ENCODE peak calls at places on chromosomes 4 and X, in ten cellular contexts. Q is K562, W is left ventricle myocardium inferior, Z is astrocyte of the spinal cord, L is mucosa of descending colon, K is neural progenitor cell, H is right atrium auricular region, M is foreskin fibroblast, D is fibroblast of lung, R is prostate gland. J is an unnamed sample.

GRCh38 chr4:186566068-186566467 is 10.7 kb upstream of the MTNR1A start:
- DNase-seq in Q (no peak), W (no peak), Z (no peak), L (no peak), K (no peak), H (no peak), M (no peak), D (no peak), R (no peak), J (no peak)

GRCh38 chr4:22031423-22031822 is 82.9 kb upstream of the KCNIP4 start:
- DNase-seq in Q (no peak), W (no peak), Z (no peak), L (no peak), K (no peak), H (no peak), M (no peak), D (no peak), R (no peak), J (no peak)

GRCh38 chrX:50770702-50771101 is 43.3 kb downstream of the SHROOM4 start:
- DNase-seq in Q (no peak), W (no peak), Z (no peak), L (peak; percentile 51), K (no peak), H (no peak), M (no peak), D (no peak), R (peak; percentile 19), J (no peak)

GRCh38 chrX:13835825-13836224 is 18.9 kb upstream of the GPM6B start:
- DNase-seq in Q (no peak), W (no peak), Z (no peak), L (no peak), K (no peak), H (no peak), M (no peak), D (no peak), R (no peak), J (no peak)

GRCh38 chrX:112696506-112696905 is 16.8 kb upstream of the LHFPL1 start:
- DNase-seq in Q (no peak), W (no peak), Z (no peak), L (no peak), K (no peak), H (no peak), M (no peak), D (no peak), R (no peak), J (no peak)

GRCh38 chr4:183906736-183907651 is 1.9 kb downstream of the STOX2 start:
- DNase-seq in Q (no peak), W (no peak), Z (peak; percentile 8), L (peak; percentile 27), K (peak; percentile 72), H (no peak), M (no peak), D (peak; percentile 7), R (no peak), J (no peak)

GRCh38 chr4:53455766-53456165 is 78.3 kb downstream of the FIP1L1 start:
- DNase-seq in Q (no peak), W (no peak), Z (no peak), L (no peak), K (no peak), H (no peak), M (no peak), D (no peak), R (peak; percentile 5), J (no peak)

GRCh38 chr4:77827343-77827742 is 8.2 kb upstream of the CNOT6L start:
- DNase-seq in Q (no peak), W (no peak), Z (no peak), L (no peak), K (no peak), H (no peak), M (no peak), D (no peak), R (no peak), J (no peak)

GRCh38 chr4:3037957-3038451 is 36.3 kb downstream of the HTT-AS start:
- DNase-seq in Q (peak; percentile 24), W (peak; percentile 75), Z (no peak), L (peak; percentile 47), K (no peak), H (no peak), M (no peak), D (no peak), R (no peak), J (no peak)

GRCh38 chr4:139769355-139769754 is 103.7 kb downstream of the MGST2 start:
- DNase-seq in Q (no peak), W (no peak), Z (no peak), L (no peak), K (no peak), H (no peak), M (no peak), D (no peak), R (no peak), J (no peak)

GRCh38 chr4:156128616-156129015 is 174.9 kb upstream of the CTSO start:
- DNase-seq in Q (no peak), W (no peak), Z (no peak), L (no peak), K (no peak), H (no peak), M (no peak), D (no peak), R (no peak), J (no peak)

GRCh38 chrX:36913551-36913950 is 94.6 kb upstream of the FAM47C start:
- DNase-seq in Q (no peak), W (no peak), Z (no peak), L (no peak), K (no peak), H (no peak), M (no peak), D (no peak), R (no peak), J (no peak)

GRCh38 chrX:36909584-36909983 is 98.6 kb upstream of the FAM47C start:
- DNase-seq in Q (no peak), W (no peak), Z (peak; percentile 10), L (no peak), K (no peak), H (no peak), M (no peak), D (peak; percentile 50), R (no peak), J (peak; percentile 3)

DNA sequence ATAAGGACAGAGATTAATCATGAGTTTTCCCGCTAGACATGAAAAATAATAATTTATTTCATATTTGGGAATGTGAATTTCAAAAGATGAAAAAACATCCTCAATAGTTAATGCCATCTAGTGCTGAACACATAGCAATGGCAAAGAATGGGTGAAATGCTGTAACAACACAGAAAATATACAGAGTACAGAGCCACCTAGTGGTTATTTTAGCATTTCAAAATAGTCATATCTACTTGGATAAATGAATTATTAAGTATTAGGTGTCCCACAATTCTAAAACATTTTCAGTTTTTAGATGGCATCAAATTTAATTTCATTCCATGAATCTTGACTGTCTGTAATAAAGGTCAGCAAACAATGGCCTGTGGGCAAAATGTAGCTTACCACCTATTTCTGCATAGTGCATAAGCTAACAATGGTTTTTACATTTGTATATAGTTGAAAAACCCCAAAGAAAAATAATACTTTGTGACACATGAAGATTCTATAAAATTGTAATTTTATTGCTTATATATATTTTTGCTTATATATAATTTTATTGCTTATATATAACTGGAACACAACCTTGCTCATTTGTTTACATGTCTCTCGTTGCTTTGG is 99.3 kb upstream of the FAM47C start:
- DNase-seq in Q (peak; percentile 1), W (no peak), Z (peak; percentile 31), L (no peak), K (peak; percentile 26), H (no peak), M (no peak), D (peak; percentile 42), R (no peak), J (no peak)
- TF ChIP-seq CTCF in Q (no peak), W (peak; percentile 44), Z (peak; percentile 45), L (no peak), K (peak; percentile 72), H (no peak), M (peak; percentile 33), D (peak; percentile 39), R (peak; percentile 16), J (peak; percentile 50)

GRCh38 chr4:57064120-57064519 is 46.1 kb downstream of the IGFBP7 start:
- DNase-seq in Q (no peak), W (no peak), Z (no peak), L (no peak), K (no peak), H (no peak), M (no peak), D (no peak), R (no peak), J (no peak)

GRCh38 chr4:57065730-57066482 is 44.3 kb downstream of the IGFBP7 start:
- DNase-seq in Q (no peak), W (no peak), Z (peak; percentile 59), L (no peak), K (no peak), H (no peak), M (no peak), D (no peak), R (no peak), J (no peak)

GRCh38 chr4:57063518-57063917 is 46.7 kb downstream of the IGFBP7 start:
- DNase-seq in Q (no peak), W (no peak), Z (no peak), L (no peak), K (no peak), H (no peak), M (no peak), D (no peak), R (no peak), J (no peak)

GRCh38 chr4:57068237-57068981 is 41.8 kb downstream of the IGFBP7 start:
- DNase-seq in Q (no peak), W (no peak), Z (no peak), L (no peak), K (no peak), H (no peak), M (no peak), D (no peak), R (no peak), J (no peak)

GRCh38 chr4:57064811-57065711 is 45.1 kb downstream of the IGFBP7 start:
- DNase-seq in Q (no peak), W (peak; percentile 78), Z (peak; percentile 96), L (peak; percentile 41), K (no peak), H (peak; percentile 87), M (peak; percentile 82), D (peak; percentile 83), R (no peak), J (no peak)
- H3K4me3 ChIP-seq in Q (no peak overlapping the region), W (peak overlapping the region; percentile 36), Z (no peak overlapping the region), L (no peak overlapping the region), K (no peak overlapping the region), H (no peak overlapping the region), M (no peak overlapping the region), D (no peak overlapping the region), R (no peak overlapping the region), J (no peak overlapping the region)

DNA sequence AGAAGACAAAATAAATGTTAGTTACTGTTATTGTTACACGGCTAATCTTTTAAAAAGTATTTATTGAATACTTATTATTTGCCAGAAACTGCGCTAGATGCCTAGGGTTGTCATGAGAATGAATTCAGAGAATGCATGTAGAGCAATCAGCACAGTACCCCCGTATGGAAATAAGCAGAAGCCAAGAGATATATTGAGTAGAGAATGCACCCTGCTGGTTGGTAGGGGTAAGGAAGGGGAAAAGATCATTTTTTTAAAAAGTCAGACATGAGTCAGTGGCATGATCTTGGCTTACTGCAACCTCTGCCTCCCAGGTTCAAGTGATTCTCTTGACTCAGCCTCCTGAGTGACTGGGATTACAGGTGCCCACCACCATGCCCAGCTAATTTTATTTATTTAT is 13.1 kb upstream of the DRP2 start:
- DNase-seq in Q (peak; percentile 35), W (no peak), Z (peak; percentile 35), L (no peak), K (peak; percentile 9), H (no peak), M (no peak), D (peak; percentile 63), R (no peak), J (peak; percentile 9)
- TF ChIP-seq CTCF in Q (peak; percentile 48), W (peak; percentile 39), Z (peak; percentile 34), L (no peak), K (peak; percentile 38), H (no peak), M (peak; percentile 28), D (peak; percentile 56), R (no peak), J (peak; percentile 54)

GRCh38 chr4:74793757-74794340 is 474 bp downstream of the BTC start:
- DNase-seq in Q (no peak), W (no peak), Z (peak; percentile 24), L (peak; percentile 84), K (peak; percentile 63), H (no peak), M (no peak), D (peak; percentile 35), R (peak; percentile 62), J (peak; percentile 4)
- H3K4me3 ChIP-seq in Q (no peak overlapping the region), W (peak overlapping the region; percentile 69), Z (peak overlapping the region; percentile 46), L (peak overlapping the region; percentile 36), K (peak overlapping the region; percentile 48), H (peak overlapping the region; percentile 36), M (peak overlapping the region; percentile 45), D (peak overlapping the region; percentile 74), R (peak overlapping the region; percentile 50), J (peak overlapping the region; percentile 81)

J was measured in epithelial cell of proximal tubule.